ENCODE peak calls at places on chromosome 13, in ten cellular contexts. C is GM20000; E is cardiac fibroblast; R is CD4-positive, alpha-beta T cell; Z is HCT116; F is left lung; A is B cell; T is astrocyte of the spinal cord; L is psoas muscle; D is neural crest cell. U is an unnamed sample.

GRCh38 chr13:71879945-71880344 is 12.9 kb upstream of the DACH1 start:
- DNase-seq in C (no peak), E (no peak), R (no peak), Z (no peak), F (no peak), A (no peak), T (no peak), L (no peak), D (no peak), U (no peak)

GRCh38 chr13:24734951-24735350 is 29.0 kb upstream of the RNF17 start:
- DNase-seq in C (no peak), E (no peak), R (no peak), Z (no peak), F (no peak), A (no peak), T (no peak), L (no peak), D (no peak), U (no peak)

GRCh38 chr13:51767100-51767499 is 36.9 kb downstream of the DHRS12 start:
- DNase-seq in C (no peak), E (no peak), R (no peak), Z (no peak), F (no peak), A (no peak), T (no peak), L (no peak), D (no peak), U (no peak)

GRCh38 chr13:110044521-110045200 is 258.3 kb upstream of the IRS2 start:
- DNase-seq in C (no peak), E (peak), R (no peak), Z (no peak), F (no peak), A (no peak), T (peak), L (no peak), D (no peak), U (no peak)

GRCh38 chr13:27658569-27658968 is 36.9 kb downstream of the POLR1D start:
- DNase-seq in C (no peak), E (peak), R (no peak), Z (no peak), F (no peak), A (no peak), T (peak), L (no peak), D (no peak), U (no peak)

GRCh38 chr13:107865643-107866006 is 349.7 kb downstream of the LIG4 start:
- DNase-seq in C (no peak), E (peak), R (no peak), Z (no peak), F (no peak), A (no peak), T (peak), L (no peak), D (no peak), U (no peak)

GRCh38 chr13:25329706-25330105 is 28.3 kb downstream of the NUP58 start:
- DNase-seq in C (no peak), E (peak), R (no peak), Z (no peak), F (no peak), A (no peak), T (no peak), L (no peak), D (no peak), U (no peak)

GRCh38 chr13:104779311-104779710 is 1713.1 kb upstream of the SLC10A2 start:
- DNase-seq in C (no peak), E (peak), R (no peak), Z (no peak), F (no peak), A (no peak), T (peak), L (no peak), D (no peak), U (no peak)

GRCh38 chr13:94966380-94966779 is 254.0 kb upstream of the SOX21 start:
- DNase-seq in C (no peak), E (no peak), R (no peak), Z (no peak), F (no peak), A (no peak), T (no peak), L (no peak), D (no peak), U (no peak)

GRCh38 chr13:35894636-35895035 is 236.5 kb downstream of the DCLK1 start:
- DNase-seq in C (no peak), E (no peak), R (no peak), Z (no peak), F (no peak), A (no peak), T (no peak), L (no peak), D (no peak), U (no peak)

GRCh38 chr13:98570929-98571372 is 6.0 kb downstream of the STK24 start:
- DNase-seq in C (peak), E (no peak), R (no peak), Z (peak), F (peak), A (peak), T (peak), L (no peak), D (no peak), U (peak)

GRCh38 chr13:113405481-113406300 is 41.8 kb upstream of the GRTP1 start:
- DNase-seq in C (no peak), E (no peak), R (no peak), Z (no peak), F (no peak), A (no peak), T (no peak), L (peak), D (no peak), U (no peak)

GRCh38 chr13:113930711-113931637 is 42.9 kb downstream of the C13orf46 start:
- DNase-seq in C (peak), E (no peak), R (peak), Z (no peak), F (peak), A (no peak), T (no peak), L (no peak), D (no peak), U (no peak)

GRCh38 chr13:36685912-36686311 is 12.1 kb downstream of the SERTM1 start:
- DNase-seq in C (no peak), E (no peak), R (no peak), Z (no peak), F (no peak), A (no peak), T (peak), L (no peak), D (no peak), U (no peak)

GRCh38 chr13:87676254-87677042 is 5.3 kb downstream of the SLITRK5 start:
- DNase-seq in C (peak), E (no peak), R (no peak), Z (no peak), F (no peak), A (no peak), T (no peak), L (no peak), D (no peak), U (peak)

GRCh38 chr13:113499936-113500335 is 9.4 kb upstream of the DCUN1D2 start:
- DNase-seq in C (no peak), E (no peak), R (no peak), Z (no peak), F (no peak), A (no peak), T (peak), L (no peak), D (no peak), U (no peak)

GRCh38 chr13:32666990-32667571 is 80.8 kb downstream of the PDS5B start:
- DNase-seq in C (no peak), E (no peak), R (no peak), Z (no peak), F (no peak), A (no peak), T (no peak), L (no peak), D (no peak), U (no peak)

GRCh38 chr13:32663660-32664059 is 77.4 kb downstream of the PDS5B start:
- DNase-seq in C (no peak), E (no peak), R (no peak), Z (no peak), F (no peak), A (no peak), T (no peak), L (no peak), D (no peak), U (no peak)

GRCh38 chr13:32674503-32674902 is 88.3 kb downstream of the PDS5B start:
- DNase-seq in C (no peak), E (no peak), R (no peak), Z (no peak), F (no peak), A (no peak), T (no peak), L (no peak), D (no peak), U (no peak)

DNA sequence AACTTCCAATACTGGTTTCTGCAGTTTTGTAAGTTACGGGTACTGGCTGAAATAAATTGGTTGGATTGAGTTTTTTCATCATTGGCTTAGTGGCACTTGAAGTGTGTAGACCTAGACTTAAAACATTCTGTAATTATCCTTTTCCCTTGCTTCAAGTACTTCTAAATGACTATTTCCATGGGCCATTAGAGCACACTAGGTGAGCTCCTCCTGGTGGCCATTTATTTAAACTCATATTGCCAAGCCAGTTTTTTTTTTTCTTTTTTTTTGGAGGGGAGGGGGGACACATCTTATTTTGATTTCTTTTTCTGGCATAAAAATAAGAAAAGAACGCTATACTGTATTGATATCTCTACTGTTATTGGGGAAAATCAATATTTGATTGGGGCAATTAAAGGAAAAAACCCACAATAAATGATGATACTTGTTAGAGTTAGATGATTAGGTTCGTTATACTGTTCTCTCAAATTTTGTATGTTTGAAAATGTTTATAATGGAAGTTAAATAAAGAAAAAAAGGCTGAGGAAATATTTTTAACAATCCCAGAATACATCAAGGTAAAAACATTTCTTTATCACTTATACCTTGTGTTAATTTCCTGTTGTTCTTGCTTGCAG is 82.9 kb downstream of the PDS5B start:
- DNase-seq in C (peak), E (peak), R (no peak), Z (peak), F (no peak), A (peak), T (peak), L (no peak), D (no peak), U (peak)
- TF ChIP-seq CTCF in C (peak), E (peak), R (peak), Z (peak), F (peak), A (peak), T (peak), L (peak), D (peak), U (peak)

GRCh38 chr13:111877906-111878305 is 189.0 kb upstream of the SOX1 start:
- DNase-seq in C (no peak), E (no peak), R (no peak), Z (no peak), F (no peak), A (no peak), T (no peak), L (no peak), D (no peak), U (no peak)
- TF ChIP-seq CTCF in C (no peak), E (no peak), R (no peak), Z (no peak), F (no peak), A (no peak), T (no peak), L (no peak), D (no peak), U (no peak)

GRCh38 chr13:41682766-41683165 is 225.4 kb downstream of the RGCC start:
- DNase-seq in C (no peak), E (no peak), R (no peak), Z (no peak), F (no peak), A (no peak), T (no peak), L (no peak), D (no peak), U (no peak)
- TF ChIP-seq CTCF in C (no peak), E (no peak), R (no peak), Z (no peak), F (no peak), A (no peak), T (no peak), L (no peak), D (no peak), U (no peak)

GRCh38 chr13:103288114-103288513 is 221.9 kb upstream of the SLC10A2 start:
- DNase-seq in C (no peak), E (no peak), R (no peak), Z (no peak), F (no peak), A (no peak), T (no peak), L (no peak), D (no peak), U (no peak)

GRCh38 chr13:103287659-103288058 is 221.4 kb upstream of the SLC10A2 start:
- DNase-seq in C (no peak), E (peak), R (no peak), Z (no peak), F (no peak), A (no peak), T (peak), L (no peak), D (no peak), U (no peak)

GRCh38 chr13:103283451-103283820 is 217.2 kb upstream of the SLC10A2 start:
- DNase-seq in C (no peak), E (no peak), R (no peak), Z (no peak), F (no peak), A (no peak), T (no peak), L (no peak), D (no peak), U (no peak)

GRCh38 chr13:103277959-103278673 is 211.9 kb upstream of the SLC10A2 start:
- DNase-seq in C (no peak), E (peak), R (no peak), Z (no peak), F (no peak), A (no peak), T (no peak), L (no peak), D (no peak), U (no peak)

DNA sequence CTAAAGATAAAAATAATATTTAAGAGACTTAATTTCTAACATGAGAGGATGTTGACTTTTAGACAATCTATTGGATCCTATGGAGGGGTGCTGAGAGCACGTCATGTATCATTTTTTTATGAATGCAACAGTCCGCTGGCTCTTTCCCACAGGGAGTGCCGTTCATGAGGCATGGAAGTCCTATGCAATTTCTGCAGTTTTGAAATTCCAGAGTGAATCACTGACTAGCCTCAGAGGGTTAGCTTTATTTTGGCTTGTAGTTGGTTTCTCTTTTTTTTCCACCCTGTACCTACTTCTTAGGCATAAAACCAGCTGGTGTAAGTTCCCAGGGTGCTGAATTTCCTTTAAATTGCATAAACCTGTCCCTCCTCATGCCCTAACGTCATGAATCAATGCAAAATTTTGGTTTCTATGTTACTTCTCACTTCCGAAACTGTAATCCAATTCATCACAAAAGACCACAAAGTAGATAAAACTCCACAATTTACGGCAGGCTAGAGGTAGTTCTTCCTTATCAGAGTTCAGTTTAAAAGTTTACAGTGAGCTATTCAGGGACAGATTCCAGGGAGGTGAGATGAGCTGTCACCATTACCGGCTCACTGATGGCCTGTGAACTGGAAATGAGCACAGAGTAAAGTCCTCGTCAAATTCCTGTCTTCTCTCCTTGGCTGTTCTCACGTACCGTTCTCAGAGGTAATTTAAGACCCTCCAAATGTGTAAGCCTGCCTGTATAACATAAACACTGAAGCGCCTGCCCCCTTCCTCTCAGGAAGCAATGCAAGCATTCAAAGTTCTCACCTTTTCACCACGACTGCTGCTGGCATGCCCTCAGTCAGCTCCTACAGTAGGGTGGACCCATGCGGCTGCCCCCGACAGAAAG is 216.6 kb upstream of the SLC10A2 start:
- DNase-seq in C (no peak), E (peak), R (no peak), Z (no peak), F (no peak), A (no peak), T (peak), L (no peak), D (no peak), U (no peak)
- TF ChIP-seq CTCF in C (no peak), E (no peak), R (no peak), Z (no peak), F (no peak), A (no peak), T (no peak), L (no peak), D (no peak), U (no peak)

GRCh38 chr13:31798189-31798588 is 58.9 kb downstream of the RXFP2 start:
- DNase-seq in C (no peak), E (no peak), R (no peak), Z (no peak), F (no peak), A (no peak), T (no peak), L (no peak), D (no peak), U (no peak)

GRCh38 chr13:31793246-31793645 is 53.9 kb downstream of the RXFP2 start:
- DNase-seq in C (no peak), E (peak), R (no peak), Z (no peak), F (no peak), A (no peak), T (peak), L (no peak), D (no peak), U (no peak)

GRCh38 chr13:31794452-31794851 is 55.1 kb downstream of the RXFP2 start:
- DNase-seq in C (no peak), E (peak), R (no peak), Z (no peak), F (no peak), A (no peak), T (no peak), L (peak), D (no peak), U (no peak)

GRCh38 chr13:31801088-31801487 is 61.8 kb downstream of the RXFP2 start:
- DNase-seq in C (no peak), E (no peak), R (no peak), Z (no peak), F (no peak), A (no peak), T (no peak), L (no peak), D (no peak), U (no peak)

GRCh38 chr13:31797154-31797775 is 57.9 kb downstream of the RXFP2 start:
- DNase-seq in C (no peak), E (peak), R (no peak), Z (peak), F (no peak), A (no peak), T (peak), L (no peak), D (no peak), U (no peak)
- TF ChIP-seq CTCF in C (no peak), E (peak), R (no peak), Z (no peak), F (peak), A (no peak), T (peak), L (peak), D (peak), U (no peak)

GRCh38 chr13:28751210-28751935 is 32.6 kb upstream of the SLC46A3 start:
- DNase-seq in C (no peak), E (peak), R (no peak), Z (no peak), F (no peak), A (no peak), T (no peak), L (no peak), D (no peak), U (no peak)

GRCh38 chr13:28754698-28755545 is 36.2 kb upstream of the SLC46A3 start:
- DNase-seq in C (peak), E (peak), R (no peak), Z (peak), F (no peak), A (peak), T (peak), L (peak), D (no peak), U (peak)

GRCh38 chr13:28755546-28755870 is 36.7 kb upstream of the SLC46A3 start:
- DNase-seq in C (no peak), E (no peak), R (no peak), Z (no peak), F (no peak), A (no peak), T (no peak), L (no peak), D (no peak), U (no peak)

GRCh38 chr13:28753946-28754345 is 35.2 kb upstream of the SLC46A3 start:
- DNase-seq in C (no peak), E (no peak), R (no peak), Z (no peak), F (no peak), A (no peak), T (no peak), L (no peak), D (no peak), U (no peak)

DNA sequence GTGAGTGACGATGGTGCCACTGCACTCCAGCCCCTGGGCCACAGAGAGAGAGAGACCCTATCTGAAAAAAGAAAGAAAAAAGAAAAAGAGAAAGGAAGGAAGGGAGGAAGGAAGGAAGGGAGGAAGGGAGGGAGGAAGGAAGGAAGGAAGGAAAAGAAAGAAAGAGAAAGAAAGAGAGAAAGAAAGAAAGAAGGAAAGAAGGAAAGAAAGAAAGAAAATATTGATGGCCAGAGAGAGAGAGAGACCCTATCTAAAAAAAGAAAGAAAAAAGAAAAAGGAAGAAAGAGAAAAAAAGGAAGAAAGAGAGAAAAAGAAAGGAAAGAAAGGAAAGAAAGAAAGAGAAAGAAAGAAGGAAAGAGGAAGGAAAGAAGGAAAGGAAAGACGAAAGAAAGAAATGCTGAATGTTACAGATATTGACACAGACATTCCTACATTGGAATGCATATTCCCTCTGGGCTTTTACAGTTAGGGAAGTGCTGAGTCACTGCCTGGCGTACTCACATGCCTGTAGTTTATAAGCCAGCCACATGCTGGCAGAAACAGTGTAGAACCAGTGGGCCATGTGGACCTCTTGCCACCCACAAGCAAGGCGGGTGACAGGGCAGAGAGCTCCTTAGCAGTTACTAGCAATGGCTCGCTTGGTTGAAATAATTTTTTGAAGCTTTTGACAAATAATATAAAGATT is 34.6 kb upstream of the SLC46A3 start:
- DNase-seq in C (no peak), E (peak), R (no peak), Z (peak), F (peak), A (no peak), T (peak), L (no peak), D (no peak), U (no peak)
- TF ChIP-seq CTCF in C (no peak), E (no peak), R (no peak), Z (no peak), F (peak), A (no peak), T (peak), L (no peak), D (no peak), U (no peak)

DNA sequence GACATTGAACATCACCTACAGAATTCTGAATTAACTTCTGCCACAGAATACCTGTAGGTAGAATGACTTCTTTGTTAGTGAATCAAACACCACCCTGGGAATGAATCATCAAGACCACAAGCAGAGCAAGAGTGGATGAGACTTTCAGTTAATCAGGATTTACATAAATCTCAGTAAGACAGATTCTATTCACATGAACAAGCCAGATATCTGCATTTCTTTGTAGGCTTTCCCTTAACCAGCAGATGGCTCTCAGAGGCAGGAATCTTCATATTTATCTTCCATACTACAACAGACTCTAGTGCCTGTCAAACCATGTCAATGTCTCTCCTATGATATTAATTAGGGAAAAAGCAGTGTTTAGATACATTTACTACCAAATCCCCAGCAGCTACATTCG is 412.1 kb downstream of the KLF12 start:
- DNase-seq in C (peak), E (peak), R (no peak), Z (peak), F (no peak), A (no peak), T (peak), L (no peak), D (no peak), U (peak)
- TF ChIP-seq CTCF in C (peak), E (peak), R (peak), Z (peak), F (no peak), A (no peak), T (peak), L (no peak), D (peak), U (peak)

U was measured in GM13977.